ENCODE peak calls at places on chromosomes 3 and 15, in seven cellular contexts. B, C, G, X, M, Y and U are unnamed samples.

GRCh38 chr15:90851114-90851513 is 17.3 kb upstream of the FURIN start:
- DNase-seq in C (no peak), G (peak), Y (no peak), X (no peak), M (no peak), B (no peak), U (no peak)

GRCh38 chr3:17333893-17334292 is 408.5 kb downstream of the TBC1D5 start:
- DNase-seq in B (no peak), C (no peak), G (no peak), Y (no peak), M (no peak), X (no peak), U (no peak)

GRCh38 chr3:72329354-72329753 is 518.9 kb downstream of the SHQ1 start:
- DNase-seq in C (no peak), M (no peak), Y (no peak), G (no peak), X (no peak), B (no peak), U (no peak)

GRCh38 chr15:74787251-74788041 is 5.6 kb downstream of the CSK start:
- DNase-seq in M (peak), B (peak), X (peak), C (no peak), Y (peak), G (peak), U (peak)

GRCh38 chr3:129665024-129665768 is 58.7 kb upstream of the PLXND1 start:
- DNase-seq in X (no peak), C (no peak), B (peak), M (no peak), Y (peak), G (peak), U (no peak)

GRCh38 chr3:187678869-187679268 is 8.7 kb upstream of the SST start:
- DNase-seq in Y (peak), G (peak), X (peak), B (peak), C (peak), M (peak), U (no peak)

GRCh38 chr3:4982773-4983738 is 3.8 kb downstream of the BHLHE40 start:
- DNase-seq in C (no peak), B (no peak), Y (no peak), X (no peak), G (peak), M (no peak), U (no peak)

GRCh38 chr15:89378699-89379422 is 44.2 kb upstream of the POLG start:
- DNase-seq in B (no peak), C (no peak), M (no peak), G (no peak), Y (no peak), X (no peak), U (no peak)

GRCh38 chr15:100879046-100879445 is 585 bp upstream of the ALDH1A3 start:
- DNase-seq in M (no peak), C (no peak), G (no peak), Y (peak), B (no peak), X (no peak), U (no peak)

GRCh38 chr3:98982336-98982735 is 80.8 kb upstream of the DCBLD2 start:
- DNase-seq in M (no peak), B (no peak), G (peak), X (no peak), C (no peak), Y (no peak), U (no peak)

GRCh38 chr15:28913171-28913765 is 27.5 kb downstream of the APBA2 start:
- DNase-seq in B (no peak), M (no peak), G (peak), X (no peak), C (no peak), Y (peak), U (no peak)

GRCh38 chr15:28014623-28015200 is 84.4 kb downstream of the OCA2 start:
- DNase-seq in X (no peak), G (no peak), M (no peak), B (no peak), C (no peak), Y (no peak), U (no peak)

GRCh38 chr3:70816346-70816745 is 503.9 kb upstream of the MDFIC2 start:
- DNase-seq in Y (no peak), M (no peak), X (no peak), C (no peak), G (no peak), B (no peak), U (no peak)

GRCh38 chr3:143307613-143308183 is 188.1 kb downstream of the CHST2 start:
- DNase-seq in X (no peak), C (no peak), Y (peak), G (peak), B (no peak), M (no peak), U (no peak)

GRCh38 chr3:31532587-31533168 is at the start of gene STT3B:
- DNase-seq in G (peak), X (no peak), C (no peak), M (no peak), B (peak), Y (peak), U (peak)

GRCh38 chr3:195203631-195204030 is 67.3 kb downstream of the XXYLT1 start:
- DNase-seq in X (no peak), M (no peak), B (no peak), Y (no peak), C (no peak), G (no peak), U (no peak)

GRCh38 chr3:192850501-192850981 is 67.1 kb downstream of the MB21D2 start:
- DNase-seq in G (peak), M (no peak), Y (peak), C (no peak), X (peak), B (peak), U (no peak)